ENCODE peak calls at places on chromosome 2, in nine cellular contexts. One of them, this sample, is unnamed. For H3K79me2, the result is how much of the 10 kb centered on the place peaks cover.

GRCh38 chr2:112155331-112156151 is 17.4 kb downstream of the FBLN7 start:
- DNase-seq in neural progenitor cell: no peak
- DNase-seq in mammary epithelial cell: no peak
- DNase-seq in GM23338: no peak
- DNase-seq in HCT116: no peak
- DNase-seq in mesendoderm: no peak
- DNase-seq in OCI-LY7: peak
- DNase-seq in H9: no peak
- DNase-seq in GM23248: no peak
- DNase-seq in this sample: no peak

GRCh38 chr2:128260239-128261138 is 58.2 kb downstream of the HS6ST1 start:
- DNase-seq in GM23248: peak
- DNase-seq in mammary epithelial cell: peak
- DNase-seq in mesendoderm: peak
- DNase-seq in HCT116: peak
- DNase-seq in OCI-LY7: no peak
- DNase-seq in H9: peak
- DNase-seq in neural progenitor cell: peak
- DNase-seq in GM23338: peak
- DNase-seq in this sample: peak

GRCh38 chr2:70454936-70455544 is 98.6 kb downstream of the TGFA start:
- DNase-seq in HCT116: no peak
- DNase-seq in mammary epithelial cell: peak
- DNase-seq in mesendoderm: no peak
- DNase-seq in H9: no peak
- DNase-seq in GM23338: no peak
- DNase-seq in neural progenitor cell: no peak
- DNase-seq in OCI-LY7: no peak
- DNase-seq in GM23248: no peak
- DNase-seq in this sample: no peak

GRCh38 chr2:56239030-56239429 is 55.2 kb downstream of the CCDC85A start:
- DNase-seq in GM23248: no peak
- DNase-seq in neural progenitor cell: no peak
- DNase-seq in OCI-LY7: no peak
- DNase-seq in mesendoderm: no peak
- DNase-seq in HCT116: no peak
- DNase-seq in GM23338: no peak
- DNase-seq in H9: no peak
- DNase-seq in mammary epithelial cell: no peak
- DNase-seq in this sample: no peak

GRCh38 chr2:222424729-222425671 is 657 bp downstream of the SGPP2 start:
- DNase-seq in neural progenitor cell: peak
- DNase-seq in OCI-LY7: no peak
- DNase-seq in HCT116: no peak
- DNase-seq in GM23338: peak
- DNase-seq in mesendoderm: no peak
- DNase-seq in H9: peak
- DNase-seq in GM23248: no peak
- DNase-seq in mammary epithelial cell: no peak
- DNase-seq in this sample: no peak

GRCh38 chr2:233867993-233868532 is at the start of gene MSL3B:
- DNase-seq in HCT116: peak
- DNase-seq in mesendoderm: peak
- DNase-seq in H9: peak
- DNase-seq in GM23248: peak
- DNase-seq in mammary epithelial cell: peak
- DNase-seq in neural progenitor cell: peak
- DNase-seq in GM23338: peak
- DNase-seq in OCI-LY7: no peak
- DNase-seq in this sample: peak

GRCh38 chr2:235779444-235779896 is 285.6 kb downstream of the AGAP1 start:
- DNase-seq in HCT116: peak
- DNase-seq in mammary epithelial cell: peak
- DNase-seq in GM23248: peak
- DNase-seq in neural progenitor cell: peak
- DNase-seq in H9: peak
- DNase-seq in mesendoderm: peak
- DNase-seq in GM23338: peak
- DNase-seq in OCI-LY7: peak
- DNase-seq in this sample: peak

GRCh38 chr2:154620490-154620889 is 78.0 kb upstream of the KCNJ3 start:
- DNase-seq in mesendoderm: no peak
- DNase-seq in H9: no peak
- DNase-seq in HCT116: no peak
- DNase-seq in GM23338: peak
- DNase-seq in OCI-LY7: no peak
- DNase-seq in GM23248: no peak
- DNase-seq in mammary epithelial cell: no peak
- DNase-seq in neural progenitor cell: no peak
- DNase-seq in this sample: no peak

GRCh38 chr2:26757873-26758789 is 6.0 kb upstream of the SLC35F6 start:
- DNase-seq in GM23248: peak
- DNase-seq in OCI-LY7: no peak
- DNase-seq in mesendoderm: peak
- DNase-seq in mammary epithelial cell: peak
- DNase-seq in H9: peak
- DNase-seq in GM23338: peak
- DNase-seq in HCT116: peak
- DNase-seq in neural progenitor cell: no peak
- DNase-seq in this sample: peak

GRCh38 chr2:195477248-195477995 is 179.6 kb upstream of the SLC39A10 start:
- DNase-seq in GM23248: peak
- DNase-seq in GM23338: no peak
- DNase-seq in HCT116: no peak
- DNase-seq in mammary epithelial cell: peak
- DNase-seq in neural progenitor cell: no peak
- DNase-seq in H9: no peak
- DNase-seq in OCI-LY7: no peak
- DNase-seq in mesendoderm: no peak
- DNase-seq in this sample: peak

GRCh38 chr2:63665091-63665490 is 76.3 kb downstream of the MDH1 start:
- DNase-seq in mammary epithelial cell: no peak
- DNase-seq in mesendoderm: no peak
- DNase-seq in neural progenitor cell: no peak
- DNase-seq in GM23338: no peak
- DNase-seq in OCI-LY7: no peak
- DNase-seq in GM23248: peak
- DNase-seq in H9: no peak
- DNase-seq in HCT116: no peak
- DNase-seq in this sample: no peak

GRCh38 chr2:222887124-222887523 is 26.3 kb downstream of the ACSL3 start:
- DNase-seq in GM23248: peak
- DNase-seq in OCI-LY7: no peak
- DNase-seq in H9: no peak
- DNase-seq in neural progenitor cell: no peak
- DNase-seq in GM23338: no peak
- DNase-seq in HCT116: no peak
- DNase-seq in mammary epithelial cell: peak
- DNase-seq in mesendoderm: no peak
- DNase-seq in this sample: peak

GRCh38 chr2:210476194-210477128 is at the start of gene LANCL1:
- DNase-seq in mammary epithelial cell: peak
- DNase-seq in OCI-LY7: peak
- DNase-seq in GM23338: peak
- DNase-seq in mesendoderm: peak
- DNase-seq in HCT116: peak
- DNase-seq in H9: peak
- DNase-seq in GM23248: peak
- DNase-seq in neural progenitor cell: peak
- DNase-seq in this sample: peak

GRCh38 chr2:86020984-86021383 is 84.7 kb downstream of the POLR1A start:
- DNase-seq in GM23338: no peak
- DNase-seq in mammary epithelial cell: no peak
- DNase-seq in neural progenitor cell: no peak
- DNase-seq in H9: no peak
- DNase-seq in OCI-LY7: no peak
- DNase-seq in HCT116: no peak
- DNase-seq in mesendoderm: no peak
- DNase-seq in GM23248: peak
- DNase-seq in this sample: peak

GRCh38 chr2:85435220-85435958 is 16.9 kb downstream of the SH2D6 start:
- DNase-seq in GM23338: no peak
- DNase-seq in OCI-LY7: no peak
- DNase-seq in neural progenitor cell: no peak
- DNase-seq in HCT116: no peak
- DNase-seq in mammary epithelial cell: no peak
- DNase-seq in H9: no peak
- DNase-seq in GM23248: no peak
- DNase-seq in mesendoderm: no peak
- DNase-seq in this sample: no peak

GRCh38 chr2:163155279-163155883 is 316.8 kb upstream of the KCNH7 start:
- DNase-seq in HCT116: peak
- DNase-seq in mesendoderm: peak
- DNase-seq in mammary epithelial cell: peak
- DNase-seq in neural progenitor cell: peak
- DNase-seq in H9: no peak
- DNase-seq in OCI-LY7: peak
- DNase-seq in GM23338: peak
- DNase-seq in GM23248: peak
- DNase-seq in this sample: peak

GRCh38 chr2:25673170-25674002 is at the start of gene DTNB:
- DNase-seq in OCI-LY7: peak
- DNase-seq in mesendoderm: peak
- DNase-seq in mammary epithelial cell: peak
- DNase-seq in GM23248: peak
- DNase-seq in GM23338: peak
- DNase-seq in HCT116: no peak
- DNase-seq in H9: peak
- DNase-seq in neural progenitor cell: peak
- DNase-seq in this sample: peak

GRCh38 chr2:241776336-241777166 is at the start of gene GAL3ST2:
- DNase-seq in H9: no peak
- DNase-seq in OCI-LY7: no peak
- DNase-seq in GM23248: no peak
- DNase-seq in HCT116: no peak
- DNase-seq in mesendoderm: no peak
- DNase-seq in mammary epithelial cell: no peak
- DNase-seq in neural progenitor cell: no peak
- DNase-seq in GM23338: no peak
- DNase-seq in this sample: no peak
- H3K79me2 ChIP-seq in H9: under half
- H3K79me2 ChIP-seq in OCI-LY7: under half
- H3K79me2 ChIP-seq in GM23248: under half
- H3K79me2 ChIP-seq in HCT116: under half
- H3K79me2 ChIP-seq in mesendoderm: under half
- H3K79me2 ChIP-seq in mammary epithelial cell: under half
- H3K79me2 ChIP-seq in neural progenitor cell: under half
- H3K79me2 ChIP-seq in GM23338: under half
- H3K79me2 ChIP-seq in this sample: under half

GRCh38 chr2:3287896-3288295 is 89.7 kb downstream of the EIPR1 start:
- DNase-seq in GM23248: no peak
- DNase-seq in mammary epithelial cell: no peak
- DNase-seq in neural progenitor cell: no peak
- DNase-seq in HCT116: no peak
- DNase-seq in OCI-LY7: no peak
- DNase-seq in GM23338: no peak
- DNase-seq in H9: no peak
- DNase-seq in mesendoderm: no peak
- DNase-seq in this sample: no peak
- H3K79me2 ChIP-seq in GM23248: under half
- H3K79me2 ChIP-seq in mammary epithelial cell: under half
- H3K79me2 ChIP-seq in neural progenitor cell: under half
- H3K79me2 ChIP-seq in HCT116: under half
- H3K79me2 ChIP-seq in OCI-LY7: under half
- H3K79me2 ChIP-seq in GM23338: under half
- H3K79me2 ChIP-seq in H9: under half
- H3K79me2 ChIP-seq in mesendoderm: under half
- H3K79me2 ChIP-seq in this sample: under half

GRCh38 chr2:39114771-39115170 is 6.1 kb downstream of the SOS1 start:
- DNase-seq in HCT116: no peak
- DNase-seq in GM23248: peak
- DNase-seq in OCI-LY7: no peak
- DNase-seq in mammary epithelial cell: no peak
- DNase-seq in mesendoderm: peak
- DNase-seq in H9: no peak
- DNase-seq in GM23338: no peak
- DNase-seq in neural progenitor cell: no peak
- DNase-seq in this sample: peak
- H3K79me2 ChIP-seq in HCT116: half or more
- H3K79me2 ChIP-seq in GM23248: half or more
- H3K79me2 ChIP-seq in OCI-LY7: half or more
- H3K79me2 ChIP-seq in mammary epithelial cell: half or more
- H3K79me2 ChIP-seq in mesendoderm: half or more
- H3K79me2 ChIP-seq in H9: under half
- H3K79me2 ChIP-seq in GM23338: half or more
- H3K79me2 ChIP-seq in neural progenitor cell: half or more
- H3K79me2 ChIP-seq in this sample: half or more

GRCh38 chr2:121536347-121536746 is 5.7 kb downstream of the RNU4ATAC start:
- DNase-seq in mesendoderm: no peak
- DNase-seq in H9: no peak
- DNase-seq in GM23248: no peak
- DNase-seq in HCT116: no peak
- DNase-seq in mammary epithelial cell: no peak
- DNase-seq in neural progenitor cell: no peak
- DNase-seq in GM23338: no peak
- DNase-seq in OCI-LY7: no peak
- DNase-seq in this sample: no peak
- H3K79me2 ChIP-seq in mesendoderm: under half
- H3K79me2 ChIP-seq in H9: under half
- H3K79me2 ChIP-seq in GM23248: half or more
- H3K79me2 ChIP-seq in HCT116: under half
- H3K79me2 ChIP-seq in mammary epithelial cell: half or more
- H3K79me2 ChIP-seq in neural progenitor cell: half or more
- H3K79me2 ChIP-seq in GM23338: half or more
- H3K79me2 ChIP-seq in OCI-LY7: under half
- H3K79me2 ChIP-seq in this sample: under half

DNA sequence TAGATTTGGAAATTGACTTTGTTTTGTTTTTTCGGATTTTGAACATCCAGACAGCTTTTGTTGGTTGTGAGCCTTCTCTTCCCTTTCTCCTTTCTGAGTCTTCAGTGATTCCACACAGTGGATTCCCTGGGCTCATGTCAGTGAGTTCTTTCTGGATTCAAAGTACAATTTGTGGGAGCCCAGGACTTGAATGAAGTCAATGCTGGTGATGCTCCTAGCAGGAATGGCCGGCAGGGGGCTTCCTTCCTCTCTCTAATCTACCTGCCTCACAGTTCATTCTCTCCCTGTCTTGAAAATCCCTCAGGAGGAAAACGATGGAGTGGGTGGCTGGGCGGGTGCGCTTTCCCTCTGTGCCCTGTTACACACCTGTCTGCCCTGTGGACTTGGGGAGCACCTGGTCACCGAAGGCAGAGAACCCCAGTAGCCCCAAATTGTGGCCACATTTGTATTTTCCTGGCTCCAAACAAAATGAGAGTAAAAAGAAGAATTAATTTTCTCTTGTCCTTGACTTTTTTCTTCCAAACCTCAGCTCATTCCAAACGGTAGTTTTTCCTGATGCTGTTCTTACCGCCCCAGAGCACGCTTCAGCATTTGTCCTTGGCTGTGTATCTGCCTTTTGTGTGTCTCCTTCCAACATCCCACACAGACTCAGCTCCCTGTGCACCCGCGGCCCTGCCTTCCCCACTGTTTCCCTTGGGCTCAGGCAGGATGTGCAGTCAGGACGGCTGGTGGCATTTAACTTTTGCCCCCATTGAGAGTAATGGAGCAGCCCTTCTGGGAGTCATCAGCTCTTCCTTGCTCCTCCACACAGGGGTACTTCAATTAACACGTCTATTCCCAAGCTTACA is 86.6 kb downstream of the MARCO start:
- DNase-seq in HCT116: peak
- DNase-seq in mesendoderm: peak
- DNase-seq in GM23248: peak
- DNase-seq in neural progenitor cell: peak
- DNase-seq in GM23338: peak
- DNase-seq in H9: peak
- DNase-seq in OCI-LY7: peak
- DNase-seq in mammary epithelial cell: peak
- DNase-seq in this sample: peak
- H3K79me2 ChIP-seq in HCT116: under half
- H3K79me2 ChIP-seq in mesendoderm: under half
- H3K79me2 ChIP-seq in GM23248: under half
- H3K79me2 ChIP-seq in neural progenitor cell: under half
- H3K79me2 ChIP-seq in GM23338: under half
- H3K79me2 ChIP-seq in H9: under half
- H3K79me2 ChIP-seq in OCI-LY7: under half
- H3K79me2 ChIP-seq in mammary epithelial cell: under half
- H3K79me2 ChIP-seq in this sample: under half

This sample was measured in fibroblast of lung.